ENCODE peak calls at places on chromosomes 2 and 18, in four cellular contexts. One of them, this sample, is unnamed.

GRCh38 chr18:62187543-62188378 is 706 bp downstream of the RELCH start:
- DNase-seq in right lobe of liver: peak; percentile 66
- DNase-seq in upper lobe of left lung: peak; percentile 43
- DNase-seq in tibial artery: peak; percentile 21
- DNase-seq in this sample: peak; percentile 63

GRCh38 chr2:24540011-24540477 is 49.0 kb downstream of the NCOA1 start:
- DNase-seq in right lobe of liver: no peak
- DNase-seq in upper lobe of left lung: no peak
- DNase-seq in tibial artery: no peak
- DNase-seq in this sample: no peak

GRCh38 chr2:101736861-101737291 is 39.4 kb downstream of the MAP4K4 start:
- DNase-seq in right lobe of liver: no peak
- DNase-seq in upper lobe of left lung: no peak
- DNase-seq in tibial artery: no peak
- DNase-seq in this sample: no peak

GRCh38 chr2:185208261-185208660 is 530.3 kb upstream of the FSIP2 start:
- DNase-seq in right lobe of liver: no peak
- DNase-seq in upper lobe of left lung: no peak
- DNase-seq in tibial artery: no peak
- DNase-seq in this sample: peak; percentile 43

GRCh38 chr2:232699110-232699509 is 2.0 kb downstream of the GIGYF2 start:
- DNase-seq in right lobe of liver: no peak
- DNase-seq in upper lobe of left lung: no peak
- DNase-seq in tibial artery: no peak
- DNase-seq in this sample: no peak

GRCh38 chr18:8366070-8366469 is 243.2 kb upstream of the RAB12 start:
- DNase-seq in right lobe of liver: no peak
- DNase-seq in upper lobe of left lung: no peak
- DNase-seq in tibial artery: no peak
- DNase-seq in this sample: no peak

GRCh38 chr2:10846110-10846861 is 33.7 kb upstream of the PDIA6 start:
- DNase-seq in right lobe of liver: no peak
- DNase-seq in upper lobe of left lung: no peak
- DNase-seq in tibial artery: no peak
- DNase-seq in this sample: no peak

GRCh38 chr2:99977947-99978346 is 164.4 kb downstream of the AFF3 start:
- DNase-seq in right lobe of liver: no peak
- DNase-seq in upper lobe of left lung: no peak
- DNase-seq in tibial artery: no peak
- DNase-seq in this sample: no peak

GRCh38 chr2:104787298-104788065 is 66.4 kb upstream of the POU3F3 start:
- DNase-seq in right lobe of liver: no peak
- DNase-seq in upper lobe of left lung: no peak
- DNase-seq in tibial artery: no peak
- DNase-seq in this sample: no peak

GRCh38 chr2:96106991-96107882 is 9.1 kb downstream of the ADRA2B start:
- DNase-seq in right lobe of liver: peak; percentile 56
- DNase-seq in upper lobe of left lung: no peak
- DNase-seq in tibial artery: no peak
- DNase-seq in this sample: no peak

GRCh38 chr2:95264626-95265025 is 9.6 kb upstream of the PROM2 start:
- DNase-seq in right lobe of liver: no peak
- DNase-seq in upper lobe of left lung: no peak
- DNase-seq in tibial artery: no peak
- DNase-seq in this sample: no peak

GRCh38 chr2:216107760-216108159 is 1.4 kb upstream of the XRCC5 start:
- DNase-seq in right lobe of liver: no peak
- DNase-seq in upper lobe of left lung: no peak
- DNase-seq in tibial artery: no peak
- DNase-seq in this sample: no peak

GRCh38 chr18:55401275-55401620 is 186.7 kb downstream of the TCF4 start:
- DNase-seq in right lobe of liver: no peak
- DNase-seq in upper lobe of left lung: no peak
- DNase-seq in tibial artery: no peak
- DNase-seq in this sample: no peak

GRCh38 chr2:126837926-126838717 is 60.6 kb upstream of the TEX51 start:
- DNase-seq in right lobe of liver: no peak
- DNase-seq in upper lobe of left lung: no peak
- DNase-seq in tibial artery: no peak
- DNase-seq in this sample: no peak

GRCh38 chr2:237073552-237073951 is 12.1 kb upstream of the COPS8 start:
- DNase-seq in right lobe of liver: no peak
- DNase-seq in upper lobe of left lung: no peak
- DNase-seq in tibial artery: no peak
- DNase-seq in this sample: no peak

GRCh38 chr2:88329815-88330603 is 122.5 kb downstream of the FOXI3 start:
- DNase-seq in right lobe of liver: no peak
- DNase-seq in upper lobe of left lung: peak; percentile 45
- DNase-seq in tibial artery: no peak
- DNase-seq in this sample: no peak

GRCh38 chr2:152098798-152099654 is at the start of gene CACNB4:
- DNase-seq in right lobe of liver: no peak
- DNase-seq in upper lobe of left lung: peak; percentile 43
- DNase-seq in tibial artery: peak; percentile 28
- DNase-seq in this sample: no peak

GRCh38 chr2:148525130-148525529 is 119.4 kb upstream of the EPC2 start:
- DNase-seq in right lobe of liver: no peak
- DNase-seq in upper lobe of left lung: no peak
- DNase-seq in tibial artery: no peak
- DNase-seq in this sample: no peak

GRCh38 chr18:62334110-62334509 is 9.0 kb downstream of the TNFRSF11A start:
- DNase-seq in right lobe of liver: no peak
- DNase-seq in upper lobe of left lung: no peak
- DNase-seq in tibial artery: no peak
- DNase-seq in this sample: no peak

GRCh38 chr18:8715599-8715998 is 10.2 kb downstream of the MTCL1 start:
- DNase-seq in right lobe of liver: no peak
- DNase-seq in upper lobe of left lung: no peak
- DNase-seq in tibial artery: no peak
- DNase-seq in this sample: no peak

GRCh38 chr2:39913648-39914456 is 134.8 kb upstream of the THUMPD2 start:
- DNase-seq in right lobe of liver: no peak
- DNase-seq in upper lobe of left lung: no peak
- DNase-seq in tibial artery: no peak
- DNase-seq in this sample: no peak

GRCh38 chr2:37375721-37376399 is 31.4 kb downstream of the QPCT start:
- DNase-seq in right lobe of liver: no peak
- DNase-seq in upper lobe of left lung: no peak
- DNase-seq in tibial artery: no peak
- DNase-seq in this sample: no peak

GRCh38 chr2:37379881-37380296 is 35.5 kb downstream of the QPCT start:
- DNase-seq in right lobe of liver: no peak
- DNase-seq in upper lobe of left lung: no peak
- DNase-seq in tibial artery: no peak
- DNase-seq in this sample: no peak

GRCh38 chr2:37377187-37377532 is 32.7 kb downstream of the QPCT start:
- DNase-seq in right lobe of liver: no peak
- DNase-seq in upper lobe of left lung: no peak
- DNase-seq in tibial artery: peak; percentile 28
- DNase-seq in this sample: no peak

GRCh38 chr2:37378411-37378810 is 34.0 kb downstream of the QPCT start:
- DNase-seq in right lobe of liver: no peak
- DNase-seq in upper lobe of left lung: no peak
- DNase-seq in tibial artery: no peak
- DNase-seq in this sample: no peak

DNA sequence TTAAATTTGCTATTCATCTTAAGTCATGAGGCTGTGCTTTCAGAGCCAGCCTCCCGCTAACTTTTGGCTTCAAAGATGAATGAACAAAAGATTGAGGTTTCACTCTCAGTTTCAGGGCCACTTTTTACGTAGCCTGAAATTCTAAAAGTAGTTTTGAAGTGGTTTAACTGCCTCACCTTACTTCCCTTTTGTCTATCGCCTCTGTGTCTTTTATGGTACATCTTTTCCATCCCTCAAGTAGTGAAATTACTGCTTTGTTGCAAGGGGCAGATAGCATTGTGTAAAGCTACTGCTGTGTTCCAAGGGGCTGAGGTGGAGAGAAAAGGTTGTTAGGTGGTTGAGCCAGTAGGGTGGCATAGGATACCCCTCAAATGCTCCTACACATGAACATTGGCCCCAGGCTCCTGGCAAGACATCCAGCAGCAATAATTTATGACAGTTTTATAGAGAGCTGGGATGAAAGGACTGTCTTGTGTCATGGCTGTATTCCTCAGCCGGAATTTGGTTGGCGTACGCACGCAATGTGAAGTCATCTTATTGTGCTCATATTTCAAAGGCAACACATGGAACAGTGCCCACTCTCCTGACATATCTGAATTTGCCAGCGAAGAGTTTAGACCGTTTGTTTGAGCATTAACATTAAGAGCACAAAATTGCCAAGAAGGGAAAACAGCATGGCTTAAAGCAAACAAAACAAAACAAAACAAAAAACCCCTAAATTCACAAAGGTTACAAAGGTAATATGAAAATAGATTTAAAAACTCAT is 32.2 kb downstream of the QPCT start:
- DNase-seq in right lobe of liver: no peak
- DNase-seq in upper lobe of left lung: no peak
- DNase-seq in tibial artery: peak; percentile 42
- DNase-seq in this sample: no peak
- H3K4me1 ChIP-seq in right lobe of liver: no peaks in the 10 kb centered on the region
- H3K4me1 ChIP-seq in upper lobe of left lung: no peaks in the 10 kb centered on the region
- H3K4me1 ChIP-seq in tibial artery: no peaks in the 10 kb centered on the region
- H3K4me1 ChIP-seq in this sample: no peaks in the 10 kb centered on the region

GRCh38 chr2:129299338-129299737 is 680.1 kb upstream of the RAB6C start:
- DNase-seq in right lobe of liver: no peak
- DNase-seq in upper lobe of left lung: no peak
- DNase-seq in tibial artery: no peak
- DNase-seq in this sample: no peak

GRCh38 chr2:129302106-129302505 is 677.4 kb upstream of the RAB6C start:
- DNase-seq in right lobe of liver: no peak
- DNase-seq in upper lobe of left lung: no peak
- DNase-seq in tibial artery: no peak
- DNase-seq in this sample: no peak

GRCh38 chr2:129299756-129300155 is 679.7 kb upstream of the RAB6C start:
- DNase-seq in right lobe of liver: no peak
- DNase-seq in upper lobe of left lung: no peak
- DNase-seq in tibial artery: no peak
- DNase-seq in this sample: no peak

GRCh38 chr2:129301431-129301913 is 678.0 kb upstream of the RAB6C start:
- DNase-seq in right lobe of liver: no peak
- DNase-seq in upper lobe of left lung: no peak
- DNase-seq in tibial artery: peak; percentile 37
- DNase-seq in this sample: no peak

DNA sequence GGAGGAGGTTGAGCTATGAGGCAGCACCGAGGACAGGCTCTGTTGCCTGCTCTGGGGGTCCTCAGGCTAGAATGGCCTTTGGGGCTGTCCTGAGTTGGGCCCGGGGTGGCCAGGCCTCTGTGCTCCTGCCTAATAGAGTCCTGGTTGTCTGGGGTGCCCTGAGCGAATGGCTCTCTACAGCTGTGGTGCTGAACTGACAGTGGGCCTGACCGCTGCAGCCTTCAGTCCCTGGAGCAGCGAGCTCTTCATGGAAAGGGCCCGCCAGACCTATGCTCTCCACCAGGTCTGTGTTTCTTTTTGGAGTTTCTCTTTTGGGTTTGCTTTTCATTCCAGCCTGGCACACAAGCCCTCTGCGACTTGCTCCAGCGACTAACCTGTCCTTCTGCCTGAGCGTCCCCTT is 679.0 kb upstream of the RAB6C start:
- DNase-seq in right lobe of liver: no peak
- DNase-seq in upper lobe of left lung: no peak
- DNase-seq in tibial artery: no peak
- DNase-seq in this sample: no peak
- H3K27ac ChIP-seq in right lobe of liver: no peak overlapping the region
- H3K27ac ChIP-seq in upper lobe of left lung: no peak overlapping the region
- H3K27ac ChIP-seq in tibial artery: peak overlapping the region; percentile 70
- H3K27ac ChIP-seq in this sample: no peak overlapping the region

GRCh38 chr2:240576436-240577205 is 8.3 kb downstream of the RNPEPL1 start:
- DNase-seq in right lobe of liver: no peak
- DNase-seq in upper lobe of left lung: no peak
- DNase-seq in tibial artery: no peak
- DNase-seq in this sample: peak; percentile 80

GRCh38 chr2:240578110-240578450 is 8.5 kb upstream of the CAPN10 start:
- DNase-seq in right lobe of liver: no peak
- DNase-seq in upper lobe of left lung: no peak
- DNase-seq in tibial artery: no peak
- DNase-seq in this sample: no peak

GRCh38 chr2:240578488-240578887 is 8.0 kb upstream of the CAPN10 start:
- DNase-seq in right lobe of liver: no peak
- DNase-seq in upper lobe of left lung: no peak
- DNase-seq in tibial artery: no peak
- DNase-seq in this sample: no peak

GRCh38 chr2:240576036-240576435 is 7.8 kb downstream of the RNPEPL1 start:
- DNase-seq in right lobe of liver: no peak
- DNase-seq in upper lobe of left lung: no peak
- DNase-seq in tibial artery: no peak
- DNase-seq in this sample: no peak

DNA sequence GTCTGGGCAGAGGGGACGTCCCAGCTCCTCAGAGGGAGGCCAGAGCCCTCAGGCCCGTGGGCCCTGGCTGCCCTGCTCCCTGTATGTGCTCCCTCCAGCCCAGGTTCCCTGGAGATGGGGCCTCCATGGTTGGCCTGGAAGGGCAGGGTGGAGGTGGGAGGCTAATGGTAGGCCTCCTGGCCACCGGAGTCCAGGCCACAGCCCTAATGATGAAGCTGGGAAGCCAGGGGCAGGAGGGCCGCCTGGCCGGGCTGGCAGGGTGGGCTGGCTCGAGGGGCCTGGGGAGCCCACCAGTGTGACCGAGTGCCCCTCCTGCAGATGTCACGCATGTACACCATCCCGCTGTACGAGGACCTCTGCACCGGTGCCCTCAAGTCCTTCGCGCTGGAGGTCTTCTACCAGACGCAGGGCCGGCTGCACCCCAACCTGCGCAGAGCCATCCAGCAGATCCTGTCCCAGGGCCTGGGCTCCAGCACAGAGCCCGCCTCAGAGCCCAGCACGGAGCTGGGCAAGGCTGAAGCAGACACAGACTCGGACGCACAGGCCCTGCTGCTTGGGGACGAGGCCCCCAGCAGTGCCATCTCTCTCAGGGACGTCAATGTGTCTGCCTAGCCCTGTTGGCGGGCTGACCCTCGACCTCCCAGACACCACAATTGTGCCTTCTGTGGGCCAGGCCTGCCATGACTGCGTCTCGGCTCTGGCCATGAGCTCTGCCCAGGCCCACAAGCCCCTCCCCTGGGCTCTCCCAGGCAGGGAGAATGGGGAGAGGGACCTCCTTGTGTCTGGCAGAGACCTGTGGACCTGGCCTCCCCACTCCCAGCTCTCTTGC is 9.0 kb upstream of the CAPN10 start:
- DNase-seq in right lobe of liver: no peak
- DNase-seq in upper lobe of left lung: no peak
- DNase-seq in tibial artery: no peak
- DNase-seq in this sample: no peak
- H3K36me3 ChIP-seq in right lobe of liver: no peaks in the 10 kb centered on the region
- H3K36me3 ChIP-seq in upper lobe of left lung: peaks cover 10% of the 10 kb centered on the region
- H3K36me3 ChIP-seq in tibial artery: peaks cover 70% of the 10 kb centered on the region
- H3K36me3 ChIP-seq in this sample: peaks cover 30% of the 10 kb centered on the region

DNA sequence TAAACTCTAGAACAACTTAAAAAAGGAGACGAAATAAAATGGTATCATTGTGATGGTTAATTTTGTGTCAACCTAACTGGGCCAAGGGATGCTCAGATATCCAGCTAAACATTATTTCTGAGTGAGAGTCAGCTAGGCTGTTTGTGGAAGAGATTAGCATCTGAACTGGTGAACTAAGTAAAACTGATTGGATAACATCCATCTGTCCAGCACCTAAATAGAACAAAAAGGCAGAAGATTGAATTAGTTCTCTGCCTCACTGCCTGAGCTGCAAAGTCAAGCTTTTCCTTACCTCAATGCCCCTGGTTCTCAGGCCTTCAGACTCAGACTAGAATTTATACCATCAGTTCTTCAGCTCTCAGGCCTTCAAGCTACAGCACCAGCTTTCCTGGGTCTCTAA is 30.0 kb downstream of the PPP3R1 start:
- DNase-seq in right lobe of liver: no peak
- DNase-seq in upper lobe of left lung: no peak
- DNase-seq in tibial artery: no peak
- DNase-seq in this sample: no peak
- H3K4me1 ChIP-seq in right lobe of liver: peaks cover 58% of the 10 kb centered on the region
- H3K4me1 ChIP-seq in upper lobe of left lung: peaks cover 56% of the 10 kb centered on the region
- H3K4me1 ChIP-seq in tibial artery: no peaks in the 10 kb centered on the region
- H3K4me1 ChIP-seq in this sample: peaks cover 30% of the 10 kb centered on the region

This sample was measured in pancreas.